ENCODE peak calls at places on chromosome 13, in four cellular contexts. E is K562, T is HEK293T, X is WTC11. J is an unnamed sample.

GRCh38 chr13:62280590-62280989 is 864.9 kb upstream of the PCDH20 start:
- DNase-seq in E (no peak), T (no peak), X (no peak), J (no peak)

GRCh38 chr13:100214886-100215285 is 126.0 kb downstream of the PCCA start:
- DNase-seq in E (no peak), T (no peak), X (no peak), J (no peak)

GRCh38 chr13:71867101-71867814 is at the start of gene DACH1:
- DNase-seq in E (peak), T (peak), X (peak), J (peak)

GRCh38 chr13:20489185-20489820 is 36.4 kb downstream of the CRYL1 start:
- DNase-seq in E (no peak), T (peak), X (no peak), J (no peak)

GRCh38 chr13:100439247-100439955 is 149.2 kb downstream of the GGACT start:
- DNase-seq in E (no peak), T (no peak), X (peak), J (no peak)

GRCh38 chr13:80059789-80060188 is 281.1 kb downstream of the SPRY2 start:
- DNase-seq in E (no peak), T (no peak), X (no peak), J (no peak)

GRCh38 chr13:112735791-112736190 is 46.0 kb downstream of the ATP11A start:
- DNase-seq in E (no peak), T (no peak), X (peak), J (no peak)

GRCh38 chr13:52411629-52412028 is 5.7 kb upstream of the THSD1 start:
- DNase-seq in E (no peak), T (no peak), X (no peak), J (no peak)

GRCh38 chr13:99403458-99403971 is 96.3 kb upstream of the GPR183 start:
- DNase-seq in E (no peak), T (no peak), X (no peak), J (no peak)

GRCh38 chr13:21063031-21063430 is 1.6 kb upstream of the LATS2 start:
- DNase-seq in E (no peak), T (no peak), X (no peak), J (no peak)

GRCh38 chr13:97928306-97928705 is 25.2 kb upstream of the IPO5 start:
- DNase-seq in E (no peak), T (no peak), X (no peak), J (no peak)

GRCh38 chr13:73720216-73720840 is 413.9 kb downstream of the KLF12 start:
- DNase-seq in E (no peak), T (no peak), X (no peak), J (no peak)

GRCh38 chr13:104057851-104058250 is 991.6 kb upstream of the SLC10A2 start:
- DNase-seq in E (no peak), T (no peak), X (no peak), J (no peak)

GRCh38 chr13:41137241-41137640 is 4.6 kb upstream of the KBTBD6 start:
- DNase-seq in E (no peak), T (no peak), X (no peak), J (no peak)

GRCh38 chr13:46682015-46682414 is 114.9 kb downstream of the ESD start:
- DNase-seq in E (no peak), T (no peak), X (no peak), J (no peak)

GRCh38 chr13:34155931-34156607 is 338.1 kb downstream of the RFC3 start:
- DNase-seq in E (no peak), T (no peak), X (no peak), J (no peak)

GRCh38 chr13:44618326-44618725 is 42.2 kb upstream of the TSC22D1 start:
- DNase-seq in E (no peak), T (no peak), X (no peak), J (no peak)
- TF ChIP-seq ELF4 in E (no peak), T (no peak), X (no peak), J (no peak)

DNA sequence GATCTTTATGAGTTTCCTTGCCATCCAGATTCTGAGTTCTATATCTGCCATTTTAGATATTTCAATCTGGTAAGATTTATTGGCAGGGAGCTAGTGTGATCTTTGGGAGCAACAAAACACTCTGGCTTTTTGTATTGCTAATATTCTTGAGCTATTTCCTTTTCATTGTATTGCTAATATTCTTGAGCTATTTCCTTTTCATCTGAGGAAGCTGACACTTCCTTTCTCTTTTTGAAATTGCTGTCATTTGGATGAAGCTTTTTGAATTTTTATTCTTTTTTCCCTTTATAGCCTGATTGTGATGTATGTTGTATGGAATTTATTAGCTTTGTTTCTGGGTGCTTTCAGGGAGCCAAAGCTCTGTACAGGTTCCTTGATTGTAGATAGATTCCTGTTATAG is 873.5 kb upstream of the ATXN8OS start:
- DNase-seq in E (no peak), T (no peak), X (no peak), J (no peak)
- TF ChIP-seq ELF4 in E (no peak), T (no peak), X (no peak), J (no peak)

GRCh38 chr13:93224545-93224944 is 2.1 kb upstream of the GPC6 start:
- DNase-seq in E (no peak), T (no peak), X (peak), J (peak)

GRCh38 chr13:93226623-93227279 is at the start of gene GPC6:
- DNase-seq in E (peak), T (peak), X (peak), J (peak)

GRCh38 chr13:93225610-93226009 is 997 bp upstream of the GPC6 start:
- DNase-seq in E (no peak), T (no peak), X (no peak), J (no peak)

GRCh38 chr13:93227280-93227905 is 786 bp downstream of the GPC6 start:
- DNase-seq in E (no peak), T (peak), X (peak), J (peak)

GRCh38 chr13:93226065-93226622 is 463 bp upstream of the GPC6 start:
- DNase-seq in E (no peak), T (no peak), X (no peak), J (peak)
- TF ChIP-seq ELF4 in E (no peak), T (no peak), X (no peak), J (no peak)

DNA sequence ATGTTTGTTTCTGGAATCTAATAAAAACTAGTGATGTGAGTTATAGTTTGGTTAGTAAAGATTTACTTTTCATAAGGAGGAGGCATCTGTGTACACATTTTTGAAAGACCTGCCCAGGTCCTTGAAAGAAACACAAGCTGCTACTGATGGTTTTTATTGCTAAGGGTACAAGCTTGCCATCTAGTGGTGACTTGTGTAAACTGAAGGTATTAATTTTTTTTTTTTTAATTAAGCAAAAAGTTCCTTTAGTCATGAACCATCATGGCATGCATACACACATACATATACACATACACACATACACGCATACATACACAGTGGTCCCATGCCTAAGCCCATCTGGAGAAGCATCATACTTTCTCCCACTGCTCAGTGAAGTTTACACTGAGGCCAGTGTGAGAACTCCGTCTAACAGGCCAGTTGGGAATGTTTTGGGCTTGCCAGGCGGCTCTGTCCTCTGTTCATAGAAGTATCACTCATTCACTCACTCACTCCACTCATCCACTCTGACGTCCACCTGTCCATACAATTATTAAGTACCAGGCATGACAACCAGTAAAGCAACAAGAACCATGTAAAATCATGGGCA is 312.5 kb downstream of the DCLK1 start:
- DNase-seq in E (peak), T (peak), X (no peak), J (peak)
- TF ChIP-seq ELF4 in E (no peak), T (no peak), X (no peak), J (no peak)

DNA sequence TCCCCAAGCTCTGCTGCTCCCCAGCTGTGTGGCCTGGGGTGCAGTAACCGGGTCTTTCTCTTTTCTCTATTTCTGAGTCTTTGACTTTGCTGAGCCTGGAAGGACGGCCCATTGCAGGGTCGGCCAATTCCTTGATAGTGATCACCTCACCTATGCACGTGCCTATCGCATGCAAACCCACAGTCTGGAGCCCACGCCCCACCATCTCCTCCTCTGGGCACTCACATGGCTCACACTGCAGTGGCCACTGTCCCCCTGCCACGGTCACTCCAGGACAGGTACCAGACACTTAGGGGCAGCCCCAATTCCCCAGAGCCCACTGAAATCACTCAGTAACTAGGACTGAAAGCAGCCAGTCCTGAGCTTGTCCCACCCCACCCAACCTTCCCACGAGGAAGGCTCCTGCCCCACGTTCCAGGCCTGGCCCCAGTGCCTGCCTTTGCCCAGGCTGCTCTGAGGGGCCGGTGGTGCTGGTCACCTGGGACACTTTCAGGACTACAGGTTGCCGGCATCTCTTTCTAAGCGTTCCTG is 137.6 kb downstream of the TEX29 start:
- DNase-seq in E (no peak), T (no peak), X (no peak), J (no peak)
- TF ChIP-seq ELF4 in E (no peak), T (no peak), X (no peak), J (no peak)

DNA sequence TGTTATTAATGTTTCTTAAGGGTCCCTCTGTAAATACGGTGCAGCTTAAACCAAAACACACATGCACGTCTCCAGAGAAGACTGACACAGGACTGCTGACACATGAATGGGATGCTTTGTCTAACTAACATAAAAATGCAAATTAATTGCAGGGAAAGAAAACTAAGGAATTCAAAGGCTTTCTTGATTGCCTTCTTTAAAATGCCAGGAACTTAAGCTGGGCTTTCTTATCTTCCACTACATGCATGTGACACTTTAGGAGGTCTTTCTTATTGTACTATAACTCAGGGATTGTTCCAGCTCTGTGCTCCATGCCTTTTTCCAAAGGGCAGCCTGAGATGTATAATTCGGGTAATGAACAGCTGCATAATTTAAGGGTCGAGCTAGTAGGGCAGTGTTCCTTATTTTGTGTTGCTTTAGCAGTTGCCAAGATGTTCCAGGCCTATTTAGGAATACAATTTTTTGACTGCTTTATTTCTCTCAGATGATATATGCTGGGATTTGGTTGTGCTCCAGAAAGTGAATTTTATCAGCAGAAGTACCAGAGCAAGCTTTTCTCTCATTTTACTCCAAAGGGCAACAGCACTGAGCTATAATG is 885.3 kb downstream of the PCDH9 start:
- DNase-seq in E (no peak), T (no peak), X (no peak), J (no peak)
- TF ChIP-seq ELF4 in E (no peak), T (no peak), X (no peak), J (no peak)

DNA sequence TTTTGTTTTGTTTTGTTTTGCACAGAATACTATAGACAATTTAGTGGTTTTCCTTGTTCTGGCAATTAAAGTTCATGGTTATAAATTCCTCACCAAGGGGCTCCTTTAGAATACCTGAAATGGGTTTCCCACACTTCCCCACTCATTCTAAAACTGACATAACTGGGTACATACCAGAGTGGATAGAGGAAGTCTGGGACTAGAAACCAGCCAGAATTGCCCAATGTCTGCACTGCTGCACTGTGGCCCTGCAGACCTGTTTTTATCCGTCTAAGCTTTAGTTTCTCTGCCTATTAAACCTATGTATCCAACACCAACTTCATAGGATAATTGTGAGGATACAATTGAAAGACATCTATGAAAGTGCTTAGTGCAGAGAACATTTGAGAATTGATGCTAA is 498.6 kb downstream of the KCTD12 start:
- DNase-seq in E (no peak), T (no peak), X (no peak), J (no peak)
- TF ChIP-seq ELF4 in E (no peak), T (no peak), X (no peak), J (no peak)

GRCh38 chr13:102347490-102347889 is 54.4 kb downstream of the FGF14 start:
- DNase-seq in E (no peak), T (no peak), X (no peak), J (no peak)

GRCh38 chr13:102346769-102347168 is 55.1 kb downstream of the FGF14 start:
- DNase-seq in E (no peak), T (no peak), X (no peak), J (no peak)

DNA sequence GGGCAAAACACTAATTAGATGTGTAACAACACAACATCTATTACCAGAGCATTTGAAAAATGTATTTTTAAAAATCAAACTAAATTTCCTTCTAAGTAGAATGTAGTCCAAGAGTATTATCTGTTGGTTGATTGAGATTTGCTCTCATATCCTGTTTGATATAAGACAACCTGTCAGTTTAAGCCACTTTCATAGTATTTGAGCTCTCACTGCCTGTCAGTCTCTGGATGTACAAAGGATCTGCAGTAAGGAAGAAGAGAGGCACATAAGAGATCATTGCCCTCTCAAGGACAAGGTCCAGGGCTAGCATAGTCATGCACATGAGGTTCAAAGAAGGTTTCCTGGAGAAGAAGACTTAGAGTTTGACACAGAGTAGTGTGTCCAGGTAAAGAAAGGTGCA is 57.4 kb downstream of the FGF14 start:
- DNase-seq in E (no peak), T (no peak), X (no peak), J (no peak)
- TF ChIP-seq ELF4 in E (no peak), T (no peak), X (no peak), J (no peak)

DNA sequence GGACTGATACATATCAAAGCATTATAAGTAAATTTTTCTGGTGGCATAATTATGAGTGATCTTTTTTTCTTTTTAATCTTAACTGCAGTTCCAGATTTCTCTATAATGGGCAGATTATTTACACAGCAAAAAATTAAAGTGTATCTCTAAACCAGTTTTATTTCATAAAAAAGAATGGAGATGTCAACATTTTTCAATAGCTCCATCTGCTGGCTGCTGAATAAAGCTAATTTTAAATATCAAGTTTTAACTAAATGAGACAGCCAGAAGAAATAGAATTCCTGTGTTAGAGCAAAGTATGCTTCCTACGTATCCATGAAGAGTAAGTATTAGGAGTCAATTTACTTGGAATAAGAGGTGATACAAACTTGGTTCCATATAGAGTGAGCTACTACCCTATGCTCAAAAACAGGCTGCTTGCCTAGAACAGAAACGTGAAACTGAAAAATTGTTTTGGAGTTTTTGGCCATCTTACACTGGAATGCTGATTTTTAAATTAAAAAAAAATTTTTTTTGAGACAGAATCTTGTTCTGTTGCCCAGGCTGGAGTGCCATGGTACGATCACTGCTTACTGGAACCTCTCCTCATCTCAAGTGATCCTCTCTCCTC is 5.0 kb upstream of the PDS5B start:
- DNase-seq in E (peak), T (no peak), X (no peak), J (peak)
- TF ChIP-seq ELF4 in E (no peak), T (no peak), X (no peak), J (no peak)